ENCODE peak calls at places on chromosomes 3 and 15, in six cellular contexts. One of them, this sample, is unnamed.

GRCh38 chr15:73258271-73259108 is 110.3 kb downstream of the HCN4 start:
- DNase-seq in Right ventricle myocardium superior: no peak
- DNase-seq in cardiac septum: no peak
- DNase-seq in GM10248: no peak
- DNase-seq in germinal center: no peak
- DNase-seq in left ventricle myocardium superior: no peak
- DNase-seq in this sample: no peak

GRCh38 chr3:155639462-155640055 is 105.3 kb downstream of the PLCH1 start:
- DNase-seq in cardiac septum: no peak
- DNase-seq in GM10248: no peak
- DNase-seq in Right ventricle myocardium superior: no peak
- DNase-seq in left ventricle myocardium superior: no peak
- DNase-seq in germinal center: no peak
- DNase-seq in this sample: no peak

GRCh38 chr3:151541184-151541583 is 80.3 kb upstream of the IGSF10 start:
- DNase-seq in Right ventricle myocardium superior: no peak
- DNase-seq in germinal center: no peak
- DNase-seq in left ventricle myocardium superior: no peak
- DNase-seq in GM10248: no peak
- DNase-seq in cardiac septum: no peak
- DNase-seq in this sample: no peak

GRCh38 chr3:163058190-163058854 is 1561.7 kb downstream of the OTOL1 start:
- DNase-seq in germinal center: no peak
- DNase-seq in cardiac septum: no peak
- DNase-seq in left ventricle myocardium superior: peak; percentile 42
- DNase-seq in Right ventricle myocardium superior: peak; percentile 52
- DNase-seq in GM10248: no peak
- DNase-seq in this sample: no peak

GRCh38 chr3:76965122-76965725 is 74.7 kb upstream of the ROBO2 start:
- DNase-seq in cardiac septum: no peak
- DNase-seq in left ventricle myocardium superior: no peak
- DNase-seq in Right ventricle myocardium superior: no peak
- DNase-seq in germinal center: no peak
- DNase-seq in GM10248: no peak
- DNase-seq in this sample: no peak

GRCh38 chr15:51846066-51846462 is 16.6 kb downstream of the TMOD3 start:
- DNase-seq in GM10248: no peak
- DNase-seq in Right ventricle myocardium superior: no peak
- DNase-seq in cardiac septum: no peak
- DNase-seq in germinal center: no peak
- DNase-seq in left ventricle myocardium superior: no peak
- DNase-seq in this sample: no peak

GRCh38 chr15:48397841-48398240 is 66.6 kb downstream of the DUT start:
- DNase-seq in cardiac septum: no peak
- DNase-seq in Right ventricle myocardium superior: peak; percentile 88
- DNase-seq in germinal center: no peak
- DNase-seq in left ventricle myocardium superior: peak; percentile 81
- DNase-seq in GM10248: no peak
- DNase-seq in this sample: no peak

GRCh38 chr15:57639306-57639705 is 47.6 kb downstream of the MYZAP start:
- DNase-seq in cardiac septum: no peak
- DNase-seq in germinal center: no peak
- DNase-seq in Right ventricle myocardium superior: no peak
- DNase-seq in GM10248: no peak
- DNase-seq in left ventricle myocardium superior: no peak
- DNase-seq in this sample: no peak

GRCh38 chr15:40115670-40116093 is 7.0 kb upstream of the BMF start:
- DNase-seq in Right ventricle myocardium superior: no peak
- DNase-seq in germinal center: peak; percentile 85
- DNase-seq in GM10248: peak; percentile 78
- DNase-seq in cardiac septum: no peak
- DNase-seq in left ventricle myocardium superior: peak; percentile 65
- DNase-seq in this sample: no peak

GRCh38 chr3:105868450-105868744 is 415 bp downstream of the CBLB start:
- DNase-seq in GM10248: peak; percentile 26
- DNase-seq in germinal center: peak; percentile 38
- DNase-seq in Right ventricle myocardium superior: peak; percentile 76
- DNase-seq in cardiac septum: peak; percentile 84
- DNase-seq in left ventricle myocardium superior: peak; percentile 82
- DNase-seq in this sample: peak; percentile 59

GRCh38 chr3:16547555-16547954 is 34.1 kb upstream of the RFTN1 start:
- DNase-seq in germinal center: no peak
- DNase-seq in cardiac septum: no peak
- DNase-seq in left ventricle myocardium superior: no peak
- DNase-seq in GM10248: no peak
- DNase-seq in Right ventricle myocardium superior: no peak
- DNase-seq in this sample: no peak

GRCh38 chr3:46905191-46905560 is 27.7 kb downstream of the PTH1R start:
- DNase-seq in left ventricle myocardium superior: peak; percentile 18
- DNase-seq in cardiac septum: peak; percentile 12
- DNase-seq in Right ventricle myocardium superior: no peak
- DNase-seq in germinal center: no peak
- DNase-seq in GM10248: no peak
- DNase-seq in this sample: no peak

GRCh38 chr3:69161587-69162196 is 39.3 kb upstream of the LMOD3 start:
- DNase-seq in GM10248: peak; percentile 62
- DNase-seq in Right ventricle myocardium superior: no peak
- DNase-seq in germinal center: peak; percentile 43
- DNase-seq in cardiac septum: no peak
- DNase-seq in left ventricle myocardium superior: no peak
- DNase-seq in this sample: peak; percentile 50

GRCh38 chr3:8595252-8595934 is 49.2 kb downstream of the SSUH2 start:
- DNase-seq in Right ventricle myocardium superior: peak; percentile 55
- DNase-seq in cardiac septum: no peak
- DNase-seq in germinal center: no peak
- DNase-seq in GM10248: no peak
- DNase-seq in left ventricle myocardium superior: peak; percentile 64
- DNase-seq in this sample: no peak

GRCh38 chr3:138678086-138678485 is 69.5 kb downstream of the FAIM start:
- DNase-seq in left ventricle myocardium superior: no peak
- DNase-seq in germinal center: no peak
- DNase-seq in cardiac septum: no peak
- DNase-seq in Right ventricle myocardium superior: no peak
- DNase-seq in GM10248: no peak
- DNase-seq in this sample: no peak

GRCh38 chr3:17979248-17979647 is 236.8 kb upstream of the TBC1D5 start:
- DNase-seq in Right ventricle myocardium superior: no peak
- DNase-seq in germinal center: no peak
- DNase-seq in cardiac septum: no peak
- DNase-seq in GM10248: no peak
- DNase-seq in left ventricle myocardium superior: no peak
- DNase-seq in this sample: no peak

GRCh38 chr3:44962606-44963393 is 13.2 kb downstream of the ZDHHC3 start:
- DNase-seq in germinal center: no peak
- DNase-seq in GM10248: no peak
- DNase-seq in Right ventricle myocardium superior: no peak
- DNase-seq in left ventricle myocardium superior: no peak
- DNase-seq in cardiac septum: no peak
- DNase-seq in this sample: no peak

GRCh38 chr15:47398594-47398993 is 318.7 kb upstream of the SEMA6D start:
- DNase-seq in left ventricle myocardium superior: no peak
- DNase-seq in cardiac septum: no peak
- DNase-seq in GM10248: no peak
- DNase-seq in Right ventricle myocardium superior: no peak
- DNase-seq in germinal center: no peak
- DNase-seq in this sample: no peak

GRCh38 chr3:178140491-178140890 is 395.7 kb upstream of the KCNMB2 start:
- DNase-seq in cardiac septum: no peak
- DNase-seq in Right ventricle myocardium superior: no peak
- DNase-seq in GM10248: no peak
- DNase-seq in germinal center: no peak
- DNase-seq in left ventricle myocardium superior: no peak
- DNase-seq in this sample: peak; percentile 26

GRCh38 chr3:55826097-55826496 is 339.0 kb upstream of the WNT5A start:
- DNase-seq in Right ventricle myocardium superior: no peak
- DNase-seq in germinal center: no peak
- DNase-seq in left ventricle myocardium superior: no peak
- DNase-seq in GM10248: no peak
- DNase-seq in cardiac septum: no peak
- DNase-seq in this sample: no peak

GRCh38 chr3:188440563-188440962 is 286.6 kb downstream of the LPP start:
- DNase-seq in left ventricle myocardium superior: no peak
- DNase-seq in GM10248: no peak
- DNase-seq in cardiac septum: no peak
- DNase-seq in germinal center: no peak
- DNase-seq in Right ventricle myocardium superior: no peak
- DNase-seq in this sample: no peak

GRCh38 chr3:109081746-109082510 is 36.0 kb downstream of the MORC1 start:
- DNase-seq in GM10248: peak; percentile 49
- DNase-seq in germinal center: peak; percentile 34
- DNase-seq in cardiac septum: no peak
- DNase-seq in Right ventricle myocardium superior: no peak
- DNase-seq in left ventricle myocardium superior: no peak
- DNase-seq in this sample: peak; percentile 52

GRCh38 chr3:127204841-127205582 is 12.1 kb downstream of the PRR23E start:
- DNase-seq in cardiac septum: peak; percentile 69
- DNase-seq in Right ventricle myocardium superior: no peak
- DNase-seq in left ventricle myocardium superior: no peak
- DNase-seq in GM10248: peak; percentile 13
- DNase-seq in germinal center: no peak
- DNase-seq in this sample: no peak

GRCh38 chr15:43903864-43904290 is 77.1 kb downstream of the WDR76 start:
- DNase-seq in GM10248: peak; percentile 80
- DNase-seq in cardiac septum: no peak
- DNase-seq in Right ventricle myocardium superior: no peak
- DNase-seq in left ventricle myocardium superior: peak; percentile 33
- DNase-seq in germinal center: peak; percentile 80
- DNase-seq in this sample: peak; percentile 61

GRCh38 chr15:85597155-85597815 is 197.4 kb downstream of the KLHL25 start:
- DNase-seq in Right ventricle myocardium superior: no peak
- DNase-seq in germinal center: no peak
- DNase-seq in GM10248: no peak
- DNase-seq in left ventricle myocardium superior: no peak
- DNase-seq in cardiac septum: no peak
- DNase-seq in this sample: no peak

GRCh38 chr15:27237319-27237939 is 266.4 kb downstream of the GABRG3 start:
- DNase-seq in germinal center: no peak
- DNase-seq in GM10248: no peak
- DNase-seq in left ventricle myocardium superior: no peak
- DNase-seq in Right ventricle myocardium superior: no peak
- DNase-seq in cardiac septum: no peak
- DNase-seq in this sample: no peak

GRCh38 chr3:11379238-11379823 is 107.1 kb downstream of the ATG7 start:
- DNase-seq in GM10248: peak; percentile 26
- DNase-seq in germinal center: peak; percentile 23
- DNase-seq in left ventricle myocardium superior: no peak
- DNase-seq in cardiac septum: no peak
- DNase-seq in Right ventricle myocardium superior: no peak
- DNase-seq in this sample: peak; percentile 84

GRCh38 chr15:98715401-98715800 is 67.1 kb downstream of the IGF1R start:
- DNase-seq in cardiac septum: no peak
- DNase-seq in germinal center: no peak
- DNase-seq in GM10248: no peak
- DNase-seq in Right ventricle myocardium superior: no peak
- DNase-seq in left ventricle myocardium superior: peak; percentile 45
- DNase-seq in this sample: no peak

GRCh38 chr3:44412365-44412764 is 65.1 kb downstream of the ZNF445 start:
- DNase-seq in Right ventricle myocardium superior: no peak
- DNase-seq in cardiac septum: no peak
- DNase-seq in GM10248: no peak
- DNase-seq in left ventricle myocardium superior: no peak
- DNase-seq in germinal center: no peak
- DNase-seq in this sample: no peak

GRCh38 chr3:178536271-178537079 is at the start of gene KCNMB2:
- DNase-seq in left ventricle myocardium superior: no peak
- DNase-seq in germinal center: no peak
- DNase-seq in Right ventricle myocardium superior: no peak
- DNase-seq in cardiac septum: no peak
- DNase-seq in GM10248: no peak
- DNase-seq in this sample: peak; percentile 24

GRCh38 chr3:73473578-73474448 is 150.9 kb downstream of the PDZRN3 start:
- DNase-seq in GM10248: no peak
- DNase-seq in cardiac septum: no peak
- DNase-seq in germinal center: no peak
- DNase-seq in left ventricle myocardium superior: no peak
- DNase-seq in Right ventricle myocardium superior: no peak
- DNase-seq in this sample: no peak

GRCh38 chr15:25437751-25438600 is 848 bp downstream of the UBE3A start:
- DNase-seq in germinal center: peak; percentile 49
- DNase-seq in Right ventricle myocardium superior: peak; percentile 73
- DNase-seq in cardiac septum: peak; percentile 74
- DNase-seq in left ventricle myocardium superior: peak; percentile 79
- DNase-seq in GM10248: peak; percentile 66
- DNase-seq in this sample: peak; percentile 50

GRCh38 chr3:152011812-152012735 is 138.6 kb downstream of the SUCNR1 start:
- DNase-seq in GM10248: no peak
- DNase-seq in germinal center: no peak
- DNase-seq in cardiac septum: no peak
- DNase-seq in Right ventricle myocardium superior: no peak
- DNase-seq in left ventricle myocardium superior: no peak
- DNase-seq in this sample: no peak

GRCh38 chr15:88745696-88746095 is 57.5 kb upstream of the ACAN start:
- DNase-seq in germinal center: no peak
- DNase-seq in GM10248: no peak
- DNase-seq in Right ventricle myocardium superior: no peak
- DNase-seq in cardiac septum: no peak
- DNase-seq in left ventricle myocardium superior: no peak
- DNase-seq in this sample: peak; percentile 12